ENCODE peak calls at places on chromosomes 6 and 20, in ten cellular contexts. N is G401; E is mucosa of gallbladder; F is vagina; H is upper lobe of right lung; P is RWPE1; L is body of pancreas; K is activated naive CD4-positive, alpha-beta T cell; U is A549; J is amniotic stem cell. O is an unnamed sample.

GRCh38 chr6:63347599-63347998 is 27.8 kb upstream of the LGSN start:
- DNase-seq in H (no peak), K (no peak), L (no peak), U (peak), P (peak), J (peak), N (no peak), F (no peak), E (no peak), O (no peak)

GRCh38 chr6:130503146-130503545 is 137.3 kb downstream of the TMEM200A start:
- DNase-seq in P (no peak), E (no peak), N (no peak), H (no peak), F (no peak), J (no peak), K (no peak), U (no peak), L (no peak), O (no peak)

GRCh38 chr6:118801257-118801656 is 92.7 kb upstream of the ASF1A start:
- DNase-seq in K (no peak), H (no peak), E (no peak), P (no peak), L (no peak), F (peak), U (no peak), N (no peak), J (no peak), O (no peak)

GRCh38 chr20:5061209-5061608 is 58.5 kb downstream of the PCNA start:
- DNase-seq in H (no peak), K (no peak), J (no peak), N (no peak), E (no peak), F (no peak), P (peak), U (peak), L (no peak), O (no peak)

GRCh38 chr20:25204550-25205276 is 9.2 kb downstream of the ENTPD6 start:
- DNase-seq in P (no peak), N (no peak), H (no peak), U (no peak), J (no peak), E (no peak), F (peak), L (no peak), K (no peak), O (no peak)

GRCh38 chr6:146861716-146862115 is 262.9 kb downstream of the ADGB start:
- DNase-seq in P (no peak), L (no peak), F (no peak), U (no peak), N (no peak), J (no peak), K (no peak), H (no peak), E (no peak), O (no peak)

GRCh38 chr6:22766979-22767378 is 197.6 kb downstream of the HDGFL1 start:
- DNase-seq in F (no peak), H (no peak), K (no peak), U (no peak), J (no peak), N (no peak), P (no peak), E (no peak), L (no peak), O (no peak)

GRCh38 chr6:55678330-55679224 is 99.6 kb upstream of the HMGCLL1 start:
- DNase-seq in L (peak), U (no peak), J (no peak), F (no peak), E (no peak), H (no peak), P (no peak), N (peak), K (no peak), O (no peak)

GRCh38 chr6:44478158-44478557 is 90.7 kb downstream of the CDC5L start:
- DNase-seq in N (no peak), J (no peak), E (no peak), K (no peak), U (no peak), F (no peak), L (no peak), P (no peak), H (no peak), O (no peak)

GRCh38 chr6:36386495-36387439 is 702 bp downstream of the ETV7 start:
- DNase-seq in F (no peak), P (peak), H (peak), N (peak), J (peak), U (peak), E (peak), L (peak), K (no peak), O (no peak)

GRCh38 chr6:79605968-79606764 is 25.0 kb upstream of the SH3BGRL2 start:
- DNase-seq in E (no peak), L (no peak), K (no peak), H (no peak), J (no peak), P (no peak), U (peak), F (no peak), N (peak), O (no peak)

GRCh38 chr6:30206152-30206551 is 7.1 kb downstream of the TRIM26 start:
- DNase-seq in N (no peak), U (no peak), K (no peak), L (no peak), F (no peak), P (no peak), J (no peak), H (no peak), E (no peak), O (no peak)

GRCh38 chr6:43698584-43699349 is 11.2 kb upstream of the MRPS18A start:
- DNase-seq in F (no peak), P (no peak), L (peak), K (no peak), N (no peak), J (no peak), E (peak), H (no peak), U (no peak), O (no peak)

GRCh38 chr20:45933231-45934045 is 1.0 kb upstream of the PCIF1 start:
- DNase-seq in U (peak), K (peak), F (no peak), N (peak), H (peak), L (peak), J (no peak), P (peak), E (peak), O (peak)

GRCh38 chr6:152277826-152278247 is 359.3 kb downstream of the SYNE1 start:
- DNase-seq in E (no peak), J (no peak), L (peak), U (no peak), P (no peak), N (no peak), K (no peak), F (no peak), H (no peak), O (no peak)

GRCh38 chr6:108697646-108698161 is 137.0 kb downstream of the FOXO3 start:
- DNase-seq in K (no peak), H (no peak), U (no peak), E (no peak), J (no peak), N (no peak), F (no peak), P (no peak), L (no peak), O (no peak)

GRCh38 chr20:20210327-20210726 is 157.6 kb upstream of the INSM1 start:
- DNase-seq in E (no peak), P (no peak), J (no peak), U (no peak), H (no peak), K (no peak), F (no peak), L (no peak), N (no peak), O (no peak)

GRCh38 chr20:37729452-37729851 is 35.6 kb downstream of the CTNNBL1 start:
- DNase-seq in K (no peak), J (no peak), P (no peak), E (no peak), F (no peak), H (no peak), L (no peak), N (peak), U (no peak), O (no peak)

GRCh38 chr6:123089223-123089622 is 93.2 kb downstream of the CLVS2 start:
- DNase-seq in J (no peak), H (no peak), F (no peak), N (no peak), E (no peak), K (no peak), L (no peak), U (no peak), P (no peak), O (no peak)

GRCh38 chr6:169785566-169785965 is 34.1 kb downstream of the ERMARD start:
- DNase-seq in U (no peak), P (no peak), N (no peak), E (no peak), K (no peak), L (no peak), J (no peak), H (no peak), F (peak), O (no peak)

GRCh38 chr20:53707341-53708102 is 113.9 kb upstream of the ZNF217 start:
- DNase-seq in H (no peak), E (no peak), F (no peak), U (no peak), L (no peak), N (no peak), K (no peak), J (peak), P (no peak), O (peak)

GRCh38 chr20:16296933-16297332 is 276.3 kb downstream of the KIF16B start:
- DNase-seq in N (no peak), H (no peak), L (no peak), P (no peak), E (no peak), K (no peak), J (no peak), U (no peak), F (no peak), O (no peak)

GRCh38 chr6:15299430-15300131 is 53.7 kb downstream of the JARID2 start:
- DNase-seq in F (no peak), L (no peak), K (no peak), P (no peak), H (no peak), E (peak), J (no peak), U (no peak), N (peak), O (peak)

GRCh38 chr20:19423892-19424620 is 211.6 kb downstream of the SLC24A3 start:
- DNase-seq in N (no peak), L (no peak), J (no peak), P (no peak), F (no peak), E (no peak), U (no peak), K (no peak), H (no peak), O (no peak)